ENCODE peak calls at places on chromosomes 7 and 10, in nine cellular contexts. One of them, this sample, is unnamed.

GRCh38 chr10:44853148-44853734 is 57.9 kb upstream of the TMEM72 start:
- DNase-seq in HepG2: no peak
- DNase-seq in stomach: no peak
- DNase-seq in heart left ventricle: no peak
- DNase-seq in brain microvascular endothelial cell: no peak
- DNase-seq in ovary: no peak
- DNase-seq in IMR-90: peak; percentile 47
- DNase-seq in ascending aorta: no peak
- DNase-seq in right lobe of liver: no peak
- DNase-seq in this sample: peak; percentile 44

GRCh38 chr7:146937836-146938235 is 821.2 kb downstream of the CNTNAP2 start:
- DNase-seq in ascending aorta: no peak
- DNase-seq in heart left ventricle: no peak
- DNase-seq in brain microvascular endothelial cell: no peak
- DNase-seq in HepG2: no peak
- DNase-seq in IMR-90: no peak
- DNase-seq in ovary: no peak
- DNase-seq in right lobe of liver: no peak
- DNase-seq in stomach: no peak
- DNase-seq in this sample: no peak

GRCh38 chr7:53315986-53316385 is 280.6 kb downstream of the POM121L12 start:
- DNase-seq in heart left ventricle: peak; percentile 39
- DNase-seq in HepG2: no peak
- DNase-seq in IMR-90: no peak
- DNase-seq in stomach: no peak
- DNase-seq in right lobe of liver: no peak
- DNase-seq in brain microvascular endothelial cell: no peak
- DNase-seq in ascending aorta: no peak
- DNase-seq in ovary: no peak
- DNase-seq in this sample: no peak

GRCh38 chr7:137579913-137580640 is 236.5 kb upstream of the PTN start:
- DNase-seq in HepG2: no peak
- DNase-seq in ascending aorta: no peak
- DNase-seq in ovary: no peak
- DNase-seq in IMR-90: peak; percentile 95
- DNase-seq in brain microvascular endothelial cell: peak; percentile 73
- DNase-seq in stomach: no peak
- DNase-seq in right lobe of liver: no peak
- DNase-seq in heart left ventricle: no peak
- DNase-seq in this sample: no peak

GRCh38 chr10:110211455-110211843 is 4.0 kb downstream of the MXI1 start:
- DNase-seq in ascending aorta: no peak
- DNase-seq in IMR-90: no peak
- DNase-seq in stomach: no peak
- DNase-seq in heart left ventricle: no peak
- DNase-seq in HepG2: no peak
- DNase-seq in ovary: no peak
- DNase-seq in right lobe of liver: no peak
- DNase-seq in brain microvascular endothelial cell: no peak
- DNase-seq in this sample: no peak

GRCh38 chr10:74585231-74586087 is 240.9 kb upstream of the KAT6B start:
- DNase-seq in brain microvascular endothelial cell: no peak
- DNase-seq in ovary: no peak
- DNase-seq in right lobe of liver: no peak
- DNase-seq in ascending aorta: no peak
- DNase-seq in stomach: no peak
- DNase-seq in IMR-90: peak; percentile 0
- DNase-seq in heart left ventricle: no peak
- DNase-seq in HepG2: no peak
- DNase-seq in this sample: peak; percentile 14

GRCh38 chr7:120460928-120461327 is 188.0 kb downstream of the KCND2 start:
- DNase-seq in stomach: no peak
- DNase-seq in ovary: no peak
- DNase-seq in HepG2: no peak
- DNase-seq in IMR-90: no peak
- DNase-seq in brain microvascular endothelial cell: no peak
- DNase-seq in ascending aorta: no peak
- DNase-seq in right lobe of liver: no peak
- DNase-seq in heart left ventricle: no peak
- DNase-seq in this sample: no peak

GRCh38 chr10:47165711-47166404 is 134.1 kb upstream of the GDF10 start:
- DNase-seq in ovary: peak; percentile 22
- DNase-seq in stomach: no peak
- DNase-seq in brain microvascular endothelial cell: peak; percentile 94
- DNase-seq in ascending aorta: peak; percentile 51
- DNase-seq in IMR-90: peak; percentile 80
- DNase-seq in right lobe of liver: peak; percentile 73
- DNase-seq in heart left ventricle: peak; percentile 81
- DNase-seq in HepG2: no peak
- DNase-seq in this sample: no peak

GRCh38 chr10:110803830-110804338 is 67.8 kb upstream of the PDCD4 start:
- DNase-seq in IMR-90: peak; percentile 24
- DNase-seq in heart left ventricle: no peak
- DNase-seq in ovary: peak; percentile 64
- DNase-seq in brain microvascular endothelial cell: no peak
- DNase-seq in right lobe of liver: no peak
- DNase-seq in stomach: peak; percentile 60
- DNase-seq in ascending aorta: no peak
- DNase-seq in HepG2: peak; percentile 45
- DNase-seq in this sample: peak; percentile 61

GRCh38 chr10:63684257-63684936 is 163.2 kb downstream of the REEP3 start:
- DNase-seq in ascending aorta: no peak
- DNase-seq in brain microvascular endothelial cell: no peak
- DNase-seq in heart left ventricle: no peak
- DNase-seq in IMR-90: no peak
- DNase-seq in ovary: no peak
- DNase-seq in right lobe of liver: no peak
- DNase-seq in stomach: no peak
- DNase-seq in HepG2: no peak
- DNase-seq in this sample: no peak

GRCh38 chr7:96992624-96993452 is 12.5 kb upstream of the DLX6 start:
- DNase-seq in ascending aorta: no peak
- DNase-seq in brain microvascular endothelial cell: no peak
- DNase-seq in stomach: no peak
- DNase-seq in right lobe of liver: no peak
- DNase-seq in HepG2: no peak
- DNase-seq in heart left ventricle: no peak
- DNase-seq in ovary: no peak
- DNase-seq in IMR-90: no peak
- DNase-seq in this sample: no peak

DNA sequence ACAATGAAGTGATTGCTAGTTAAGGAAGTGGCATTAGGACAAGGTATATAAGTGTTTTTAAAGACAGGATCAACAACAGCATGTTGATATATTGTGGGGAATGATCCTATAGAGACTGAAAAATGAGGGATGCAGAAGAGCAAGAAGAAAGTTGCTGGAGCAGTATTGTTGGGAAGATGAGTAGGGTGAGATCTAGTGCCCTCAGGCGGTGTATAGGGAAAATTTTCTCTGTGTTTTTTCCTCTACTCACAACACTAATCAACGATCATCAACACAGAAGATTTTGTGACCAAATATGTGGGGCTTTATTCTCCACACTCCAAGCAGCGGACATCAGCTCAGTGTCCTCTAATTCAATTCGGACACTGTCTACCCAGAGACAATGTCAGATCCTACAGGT is 9.6 kb upstream of the PTTG1IP2 start:
- DNase-seq in stomach: no peak
- DNase-seq in brain microvascular endothelial cell: no peak
- DNase-seq in ascending aorta: no peak
- DNase-seq in heart left ventricle: no peak
- DNase-seq in HepG2: peak; percentile 3
- DNase-seq in ovary: no peak
- DNase-seq in right lobe of liver: no peak
- DNase-seq in IMR-90: peak; percentile 8
- DNase-seq in this sample: no peak
- TF ChIP-seq CTCF in stomach: no peak
- TF ChIP-seq CTCF in brain microvascular endothelial cell: peak; percentile 43
- TF ChIP-seq CTCF in ascending aorta: no peak
- TF ChIP-seq CTCF in heart left ventricle: no peak
- TF ChIP-seq CTCF in HepG2: peak; percentile 43
- TF ChIP-seq CTCF in ovary: no peak
- TF ChIP-seq CTCF in right lobe of liver: peak; percentile 24
- TF ChIP-seq CTCF in IMR-90: no peak
- TF ChIP-seq CTCF in this sample: no peak

GRCh38 chr10:70309661-70310060 is 25.9 kb upstream of the NPFFR1 start:
- DNase-seq in heart left ventricle: no peak
- DNase-seq in IMR-90: no peak
- DNase-seq in stomach: no peak
- DNase-seq in brain microvascular endothelial cell: no peak
- DNase-seq in right lobe of liver: no peak
- DNase-seq in HepG2: no peak
- DNase-seq in ovary: no peak
- DNase-seq in ascending aorta: no peak
- DNase-seq in this sample: no peak
- H3K4me3 ChIP-seq in heart left ventricle: no peak overlapping the region
- H3K4me3 ChIP-seq in IMR-90: no peak overlapping the region
- H3K4me3 ChIP-seq in stomach: no peak overlapping the region
- H3K4me3 ChIP-seq in brain microvascular endothelial cell: no peak overlapping the region
- H3K4me3 ChIP-seq in right lobe of liver: no peak overlapping the region
- H3K4me3 ChIP-seq in HepG2: no peak overlapping the region
- H3K4me3 ChIP-seq in ovary: no peak overlapping the region
- H3K4me3 ChIP-seq in ascending aorta: no peak overlapping the region
- H3K4me3 ChIP-seq in this sample: no peak overlapping the region

DNA sequence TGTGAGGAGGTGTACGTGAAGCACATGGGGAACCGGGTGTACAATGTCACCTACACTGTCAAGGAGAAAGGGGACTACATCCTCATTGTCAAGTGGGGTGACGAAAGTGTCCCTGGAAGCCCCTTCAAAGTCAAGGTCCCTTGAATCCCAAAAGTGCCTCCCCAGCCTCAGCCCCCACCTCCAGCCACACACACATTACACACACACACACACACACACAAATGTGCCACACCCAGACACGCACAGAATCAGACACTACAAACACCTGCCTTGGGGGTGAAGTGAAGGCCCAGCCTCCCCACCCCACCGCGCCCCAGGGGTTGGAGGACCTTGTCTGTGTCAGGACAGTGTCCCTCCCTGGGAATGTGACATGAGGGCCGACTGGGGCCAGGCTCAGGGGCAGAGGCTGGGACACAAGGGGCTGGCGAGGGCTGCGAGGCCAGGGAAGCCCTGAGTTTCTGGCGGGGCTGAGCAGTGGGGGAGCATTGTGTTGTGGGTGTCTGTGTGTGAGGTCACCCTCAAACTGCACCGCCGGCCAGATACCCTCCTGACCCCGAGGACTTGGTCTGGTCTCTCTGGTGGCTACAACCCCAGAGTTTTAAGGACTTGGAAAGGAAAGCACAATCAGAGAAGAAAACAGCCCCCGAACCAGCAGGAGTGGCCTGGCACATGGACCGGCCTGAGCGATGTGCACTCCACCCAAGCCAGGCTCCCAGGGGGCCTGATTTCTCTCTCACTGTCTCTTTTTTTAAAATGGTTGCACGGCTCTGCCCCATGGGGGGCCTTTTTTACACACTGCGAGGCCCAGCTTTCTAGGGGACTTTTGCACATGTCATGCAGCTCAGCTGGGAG is 4.0 kb upstream of the ATP6V1F start:
- DNase-seq in HepG2: no peak
- DNase-seq in heart left ventricle: peak; percentile 73
- DNase-seq in brain microvascular endothelial cell: no peak
- DNase-seq in ascending aorta: no peak
- DNase-seq in ovary: no peak
- DNase-seq in IMR-90: no peak
- DNase-seq in right lobe of liver: no peak
- DNase-seq in stomach: no peak
- DNase-seq in this sample: no peak
- H3K36me3 ChIP-seq in HepG2: no peaks in the 10 kb centered on the region
- H3K36me3 ChIP-seq in heart left ventricle: peaks cover 37% of the 10 kb centered on the region
- H3K36me3 ChIP-seq in brain microvascular endothelial cell: peaks cover 61% of the 10 kb centered on the region
- H3K36me3 ChIP-seq in ascending aorta: peaks cover 35% of the 10 kb centered on the region
- H3K36me3 ChIP-seq in ovary: no peaks in the 10 kb centered on the region
- H3K36me3 ChIP-seq in IMR-90: peaks cover 47% of the 10 kb centered on the region
- H3K36me3 ChIP-seq in right lobe of liver: no peaks in the 10 kb centered on the region
- H3K36me3 ChIP-seq in stomach: peaks cover 18% of the 10 kb centered on the region
- H3K36me3 ChIP-seq in this sample: no peaks in the 10 kb centered on the region

GRCh38 chr10:3043512-3044368 is 23.6 kb upstream of the PFKP start:
- DNase-seq in ovary: no peak
- DNase-seq in heart left ventricle: peak; percentile 73
- DNase-seq in right lobe of liver: no peak
- DNase-seq in brain microvascular endothelial cell: peak; percentile 72
- DNase-seq in stomach: peak; percentile 69
- DNase-seq in ascending aorta: no peak
- DNase-seq in IMR-90: peak; percentile 80
- DNase-seq in HepG2: peak; percentile 69
- DNase-seq in this sample: peak; percentile 67

GRCh38 chr10:3047622-3047995 is 19.7 kb upstream of the PFKP start:
- DNase-seq in HepG2: no peak
- DNase-seq in IMR-90: no peak
- DNase-seq in heart left ventricle: no peak
- DNase-seq in ascending aorta: no peak
- DNase-seq in ovary: no peak
- DNase-seq in stomach: no peak
- DNase-seq in right lobe of liver: no peak
- DNase-seq in brain microvascular endothelial cell: no peak
- DNase-seq in this sample: no peak

GRCh38 chr10:3046941-3047621 is 20.3 kb upstream of the PFKP start:
- DNase-seq in right lobe of liver: no peak
- DNase-seq in brain microvascular endothelial cell: no peak
- DNase-seq in IMR-90: peak; percentile 66
- DNase-seq in stomach: no peak
- DNase-seq in HepG2: no peak
- DNase-seq in ovary: no peak
- DNase-seq in ascending aorta: no peak
- DNase-seq in heart left ventricle: no peak
- DNase-seq in this sample: no peak

GRCh38 chr10:3046210-3046779 is 21.1 kb upstream of the PFKP start:
- DNase-seq in heart left ventricle: no peak
- DNase-seq in right lobe of liver: no peak
- DNase-seq in IMR-90: no peak
- DNase-seq in brain microvascular endothelial cell: no peak
- DNase-seq in stomach: no peak
- DNase-seq in HepG2: no peak
- DNase-seq in ovary: no peak
- DNase-seq in ascending aorta: no peak
- DNase-seq in this sample: no peak

DNA sequence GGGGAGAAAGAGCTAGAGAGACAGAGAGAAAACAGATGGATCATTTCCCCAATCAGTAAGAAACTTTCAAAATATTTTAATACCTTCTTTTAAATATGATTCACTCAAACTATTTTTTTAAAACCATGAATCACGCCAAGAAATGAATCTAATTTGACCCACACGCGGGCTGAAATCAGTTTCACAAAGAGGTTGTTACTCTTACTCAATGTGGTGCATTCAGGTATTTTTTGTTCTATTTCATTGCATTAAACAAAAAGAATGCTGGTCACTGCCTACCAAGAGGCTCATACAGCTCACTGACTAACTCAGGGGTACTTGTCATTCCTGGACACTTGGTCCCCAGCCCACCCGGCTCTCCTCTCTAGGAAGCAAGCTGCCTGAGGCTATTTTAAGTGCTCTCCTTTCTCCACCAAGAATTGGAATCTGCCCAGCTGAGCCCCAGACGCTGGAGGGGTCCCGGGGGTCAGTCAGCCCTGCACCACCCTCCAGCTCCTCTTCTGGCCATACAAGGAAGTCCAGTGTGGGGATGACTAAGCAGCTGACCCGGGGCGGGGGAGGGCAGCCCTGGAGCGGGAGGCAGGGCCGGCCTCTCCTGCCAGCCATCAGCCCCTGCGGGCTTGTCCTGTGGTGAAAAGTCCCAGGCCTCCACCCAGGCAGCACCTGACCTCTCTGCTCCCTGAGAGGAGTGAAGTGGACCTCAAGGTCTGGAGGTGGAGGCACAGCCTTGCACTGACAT is 21.7 kb upstream of the PFKP start:
- DNase-seq in HepG2: peak; percentile 27
- DNase-seq in right lobe of liver: no peak
- DNase-seq in IMR-90: peak; percentile 85
- DNase-seq in ovary: peak; percentile 69
- DNase-seq in brain microvascular endothelial cell: peak; percentile 70
- DNase-seq in stomach: peak; percentile 59
- DNase-seq in ascending aorta: no peak
- DNase-seq in heart left ventricle: peak; percentile 82
- DNase-seq in this sample: peak; percentile 34
- TF ChIP-seq CTCF in HepG2: no peak
- TF ChIP-seq CTCF in right lobe of liver: no peak
- TF ChIP-seq CTCF in IMR-90: peak; percentile 42
- TF ChIP-seq CTCF in ovary: peak; percentile 32
- TF ChIP-seq CTCF in brain microvascular endothelial cell: peak; percentile 64
- TF ChIP-seq CTCF in stomach: no peak
- TF ChIP-seq CTCF in ascending aorta: peak; percentile 61
- TF ChIP-seq CTCF in heart left ventricle: no peak
- TF ChIP-seq CTCF in this sample: no peak